ENCODE peak calls at places on chromosomes 12 and 14, in four cellular contexts. Q, K, Y and B are unnamed samples.

GRCh38 chr12:10771132-10771733 is 31.2 kb downstream of the TAS2R7 start:
- DNase-seq in Q (peak; percentile 9), K (no peak), Y (peak; percentile 38), B (peak; percentile 21)

GRCh38 chr12:93032748-93033147 is 103.7 kb upstream of the EEA1 start:
- DNase-seq in Q (no peak), K (no peak), Y (no peak), B (peak; percentile 6)

GRCh38 chr14:32774214-32774613 is 164.5 kb upstream of the NPAS3 start:
- DNase-seq in Q (no peak), K (no peak), Y (no peak), B (no peak)

GRCh38 chr12:71599213-71599612 is 64.4 kb downstream of the ZFC3H1 start:
- DNase-seq in Q (no peak), K (no peak), Y (no peak), B (no peak)

GRCh38 chr12:3261782-3262359 is 184.7 kb downstream of the TSPAN9 start:
- DNase-seq in Q (no peak), K (no peak), Y (no peak), B (peak; percentile 46)

GRCh38 chr12:84727964-84728363 is 184.6 kb downstream of the SLC6A15 start:
- DNase-seq in Q (no peak), K (no peak), Y (no peak), B (no peak)

GRCh38 chr14:54614296-54614695 is 47.4 kb downstream of the SAMD4A start:
- DNase-seq in Q (no peak), K (no peak), Y (no peak), B (no peak)

GRCh38 chr12:114238808-114239207 is 167.1 kb downstream of the TBX5 start:
- DNase-seq in Q (no peak), K (no peak), Y (no peak), B (peak; percentile 93)

GRCh38 chr14:33691907-33692306 is 259.0 kb downstream of the EGLN3 start:
- DNase-seq in Q (no peak), K (no peak), Y (no peak), B (no peak)

GRCh38 chr12:55296469-55296868 is at the start of gene OR6C6:
- DNase-seq in Q (no peak), K (no peak), Y (no peak), B (no peak)

GRCh38 chr12:29516431-29516875 is 19.0 kb upstream of the OVCH1 start:
- DNase-seq in Q (no peak), K (no peak), Y (no peak), B (no peak)